ENCODE peak calls at places on chromosomes 12 and 14, in seven cellular contexts. M is neuronal stem cell; Y is COLO829; N is amniotic epithelial cell; C is stimulated activated naive CD8-positive, alpha-beta T cell treated with anti-CD3 and anti-CD28 coated beads, Interleukin-15, Interleukin-2, amounts not matched to agents 100 U/mL and 50 U/mL, for 24 hours; L is H54; Q is AG04450. D is an unnamed sample.
A peak's percentile ranks its signal among the peaks of the same experiment; 100 is the strongest.

GRCh38 chr14:100709252-100709955 is 17.3 kb upstream of the DLK1 start:
- DNase-seq in Y (no peak), C (no peak), M (no peak), L (no peak), N (peak; percentile 31), Q (no peak), D (peak; percentile 53)

GRCh38 chr14:92609955-92610354 is 96.4 kb downstream of the RIN3 start:
- DNase-seq in Y (no peak), M (no peak), L (no peak), Q (no peak), C (no peak), N (peak; percentile 76), D (no peak)

GRCh38 chr14:99529899-99530298 is 48.7 kb downstream of the CCNK start:
- DNase-seq in Q (no peak), M (no peak), N (no peak), C (no peak), L (no peak), Y (no peak), D (peak; percentile 17)

GRCh38 chr14:67426161-67426560 is 14.2 kb upstream of the PLEK2 start:
- DNase-seq in L (no peak), C (no peak), Q (no peak), M (no peak), Y (peak; percentile 97), N (no peak), D (no peak)

GRCh38 chr12:14913381-14913781 is 25.0 kb downstream of the ERP27 start:
- DNase-seq in L (no peak), C (no peak), Q (no peak), Y (peak; percentile 95), N (no peak), M (no peak), D (no peak)

GRCh38 chr12:116318738-116319050 is 41.2 kb upstream of the MED13L start:
- DNase-seq in C (no peak), L (no peak), M (no peak), N (no peak), Q (no peak), Y (no peak), D (no peak)

GRCh38 chr12:114257687-114258086 is 148.3 kb downstream of the TBX5 start:
- DNase-seq in L (no peak), Y (no peak), M (no peak), N (no peak), C (no peak), Q (no peak), D (no peak)

GRCh38 chr14:96629558-96630222 is 127.5 kb downstream of the PAPOLA start:
- DNase-seq in Y (no peak), M (no peak), C (no peak), L (no peak), Q (no peak), N (no peak), D (no peak)

GRCh38 chr14:89388853-89389252 is 28.2 kb downstream of the FOXN3 start:
- DNase-seq in M (no peak), L (no peak), C (no peak), N (no peak), Q (no peak), Y (no peak), D (no peak)

GRCh38 chr14:63275611-63276010 is 43.1 kb downstream of the GPHB5 start:
- DNase-seq in L (no peak), M (no peak), Q (no peak), C (no peak), Y (no peak), N (no peak), D (no peak)